ENCODE peak calls at places on chromosomes 2 and 18, in five cellular contexts. U is nucleus accumbens, A is astrocyte of the spinal cord, H is anterior cingulate cortex, J is AG04450. X is an unnamed sample.

GRCh38 chr2:163828760-163829159 is 93.0 kb upstream of the FIGN start:
- DNase-seq in U (no peak), A (no peak), H (no peak), J (no peak), X (no peak)

GRCh38 chr2:186426153-186427016 is 59.7 kb upstream of the ZC3H15 start:
- DNase-seq in U (no peak), A (no peak), H (no peak), J (no peak), X (no peak)

GRCh38 chr18:8329186-8329771 is 280.0 kb upstream of the RAB12 start:
- DNase-seq in U (no peak), A (peak), H (no peak), J (peak), X (no peak)

GRCh38 chr2:156818944-156819343 is 382.8 kb downstream of the GPD2 start:
- DNase-seq in U (no peak), A (peak), H (no peak), J (no peak), X (no peak)

GRCh38 chr2:63192889-63193778 is 142.5 kb downstream of the OTX1 start:
- DNase-seq in U (no peak), A (no peak), H (no peak), J (no peak), X (no peak)

GRCh38 chr2:45741451-45741850 is 90.0 kb downstream of the PRKCE start:
- DNase-seq in U (no peak), A (no peak), H (no peak), J (no peak), X (no peak)

GRCh38 chr2:213806125-213806726 is 522.0 kb downstream of the SPAG16 start:
- DNase-seq in U (no peak), A (peak), H (no peak), J (no peak), X (peak)

GRCh38 chr2:44740678-44741077 is 200.8 kb upstream of the SIX3 start:
- DNase-seq in U (no peak), A (no peak), H (no peak), J (no peak), X (no peak)

GRCh38 chr2:173869830-173870229 is 95.3 kb downstream of the SP3 start:
- DNase-seq in U (no peak), A (no peak), H (no peak), J (no peak), X (no peak)

GRCh38 chr2:158457826-158458616 is 1.3 kb downstream of the PKP4 start:
- DNase-seq in U (peak), A (peak), H (no peak), J (no peak), X (no peak)

GRCh38 chr2:25032094-25032493 is 9.8 kb upstream of the EFR3B start:
- DNase-seq in U (no peak), A (no peak), H (no peak), J (no peak), X (no peak)

GRCh38 chr2:11744631-11745394 is 1.6 kb upstream of the LPIN1 start:
- DNase-seq in U (no peak), A (peak), H (no peak), J (no peak), X (no peak)

GRCh38 chr18:8997634-8998033 is 104.9 kb upstream of the NDUFV2 start:
- DNase-seq in U (no peak), A (no peak), H (no peak), J (no peak), X (no peak)

GRCh38 chr2:47039502-47039870 is 115.6 kb downstream of the STPG4 start:
- DNase-seq in U (no peak), A (no peak), H (no peak), J (no peak), X (no peak)

GRCh38 chr2:64525323-64525625 is 1.1 kb downstream of the AFTPH start:
- DNase-seq in U (no peak), A (peak), H (no peak), J (no peak), X (no peak)

GRCh38 chr2:124286089-124286783 is 261.1 kb downstream of the CNTNAP5 start:
- DNase-seq in U (no peak), A (no peak), H (no peak), J (no peak), X (no peak)

GRCh38 chr2:12304494-12305228 is 412.1 kb upstream of the TRIB2 start:
- DNase-seq in U (no peak), A (peak), H (no peak), J (no peak), X (no peak)

GRCh38 chr2:74670263-74670662 is 16.2 kb downstream of the SEMA4F start:
- DNase-seq in U (no peak), A (no peak), H (no peak), J (no peak), X (no peak)

GRCh38 chr2:164737612-164738081 is 104.0 kb downstream of the COBLL1 start:
- DNase-seq in U (peak), A (peak), H (no peak), J (peak), X (no peak)

GRCh38 chr2:240465765-240466578 is 30.5 kb downstream of the GPC1 start:
- DNase-seq in U (no peak), A (no peak), H (no peak), J (no peak), X (no peak)

X was measured in smooth muscle cell of the brain vasculature.